ENCODE peak calls at places on chromosomes 5 and 9, in nine cellular contexts. C is chondrocyte; S is endothelial cell; W is activated gamma-delta T cell treated with anti-CD3 and anti-CD28 coated beads, Interleukin-2, amount 50 U/mL, for 16 hours; L is COR-L47; Y is activated T-cell treated with anti-CD3 and anti-CD28 coated beads for 4 hours; O is transverse colon; B is tibial nerve; I is stimulated activated naive CD8-positive, alpha-beta T cell treated with anti-CD3 and anti-CD28 coated beads, Interleukin-15, amount 100 ng/mL, for 72 hours. H is an unnamed sample.

GRCh38 chr9:98933185-98933584 is 10.5 kb upstream of the COL15A1 start:
- DNase-seq in O (no peak), S (no peak), I (no peak), W (no peak), B (no peak), C (no peak), Y (no peak), L (no peak), H (no peak)

GRCh38 chr5:125261505-125262250 is 515.2 kb upstream of the ZNF608 start:
- DNase-seq in W (no peak), O (no peak), Y (no peak), S (no peak), I (no peak), C (no peak), B (no peak), L (no peak), H (no peak)

GRCh38 chr9:102892025-102892424 is 103.1 kb upstream of the CYLC2 start:
- DNase-seq in O (no peak), L (no peak), C (no peak), Y (no peak), I (no peak), B (no peak), W (no peak), S (no peak), H (no peak)

GRCh38 chr9:109751253-109751652 is 28.7 kb upstream of the PALM2AKAP2 start:
- DNase-seq in S (no peak), O (no peak), W (no peak), C (no peak), L (peak; percentile 5), B (no peak), Y (no peak), I (no peak), H (no peak)

GRCh38 chr5:158502686-158503085 is 597.0 kb downstream of the EBF1 start:
- DNase-seq in W (no peak), O (no peak), B (no peak), S (no peak), C (no peak), L (no peak), I (no peak), Y (no peak), H (no peak)

GRCh38 chr5:60379907-60380306 is 320.1 kb downstream of the DEPDC1B start:
- DNase-seq in W (no peak), C (no peak), S (no peak), O (no peak), Y (no peak), I (no peak), L (no peak), B (no peak), H (no peak)

GRCh38 chr9:107462691-107463090 is 26.9 kb downstream of the KLF4 start:
- DNase-seq in S (no peak), B (no peak), I (no peak), O (no peak), W (no peak), Y (no peak), L (no peak), C (no peak), H (no peak)

GRCh38 chr5:145921211-145921610 is 15.2 kb upstream of the SH3RF2 start:
- DNase-seq in B (no peak), O (no peak), I (no peak), Y (no peak), L (no peak), C (no peak), S (no peak), W (no peak), H (no peak)

GRCh38 chr5:95858023-95858461 is 35.5 kb upstream of the GLRX start:
- DNase-seq in I (no peak), S (no peak), O (no peak), W (no peak), L (no peak), Y (no peak), C (no peak), B (peak; percentile 28), H (no peak)

GRCh38 chr9:93591301-93591700 is 14.9 kb downstream of the PHF2 start:
- DNase-seq in L (no peak), I (no peak), Y (no peak), C (no peak), B (no peak), W (no peak), O (no peak), S (no peak), H (no peak)

GRCh38 chr5:79499640-79500273 is 14.2 kb downstream of the HOMER1 start:
- DNase-seq in I (no peak), S (no peak), B (no peak), C (no peak), O (no peak), Y (no peak), L (no peak), W (no peak), H (no peak)